ENCODE peak calls at places on chromosomes 4 and X, in six cellular contexts. Y is A549; F is CD8-positive, alpha-beta T cell; D is neuronal stem cell; A is lower lobe of right lung; J is cardiac muscle cell. V is an unnamed sample. For H3K9me3, the result is how much of the 10 kb centered on the place peaks cover.

GRCh38 chr4:89023140-89023539 is 33.8 kb downstream of the FAM13A start:
- DNase-seq in D (no peak), F (no peak), Y (no peak), A (no peak), J (no peak), V (no peak)

GRCh38 chr4:75513529-75514130 is 573 bp downstream of the RCHY1 start:
- DNase-seq in J (peak), D (no peak), F (no peak), A (no peak), Y (no peak), V (no peak)

GRCh38 chrX:129037389-129037788 is 485.9 kb downstream of the SMARCA1 start:
- DNase-seq in D (no peak), A (no peak), J (no peak), F (no peak), Y (no peak), V (no peak)

GRCh38 chr4:52911684-52912294 is 49.7 kb downstream of the RASL11B start:
- DNase-seq in F (peak), J (peak), A (peak), D (peak), Y (peak), V (peak)

GRCh38 chr4:56902703-56903102 is 5.0 kb upstream of the REST start:
- DNase-seq in A (no peak), D (no peak), J (no peak), F (no peak), Y (no peak), V (no peak)

GRCh38 chrX:36867143-36867542 is 141.0 kb upstream of the FAM47C start:
- DNase-seq in J (peak), F (no peak), A (no peak), D (peak), Y (peak), V (no peak)

GRCh38 chr4:48944252-48944651 is 37.7 kb upstream of the OCIAD2 start:
- DNase-seq in Y (peak), F (no peak), A (no peak), D (no peak), J (peak), V (peak)

GRCh38 chr4:55055529-55055928 is 69.9 kb downstream of the KDR start:
- DNase-seq in Y (no peak), F (no peak), D (no peak), A (no peak), J (no peak), V (no peak)

GRCh38 chr4:24249972-24250371 is 334.4 kb downstream of the DHX15 start:
- DNase-seq in J (no peak), A (no peak), D (no peak), Y (no peak), F (no peak), V (no peak)

GRCh38 chrX:28851871-28852270 is 264.6 kb downstream of the IL1RAPL1 start:
- DNase-seq in F (no peak), Y (no peak), D (no peak), J (no peak), A (no peak), V (no peak)

GRCh38 chr4:42558156-42558555 is 98.7 kb downstream of the ATP8A1 start:
- DNase-seq in D (no peak), J (no peak), A (no peak), Y (no peak), F (no peak), V (no peak)

GRCh38 chrX:40151211-40152172 is 53.7 kb upstream of the BCOR start:
- DNase-seq in F (no peak), A (peak), J (no peak), Y (no peak), D (no peak), V (no peak)

GRCh38 chrX:132043977-132044376 is 20.9 kb downstream of the STK26 start:
- DNase-seq in J (no peak), A (no peak), Y (no peak), F (no peak), D (no peak), V (no peak)

GRCh38 chr4:100838286-100838685 is 320.5 kb upstream of the EMCN start:
- DNase-seq in J (no peak), Y (no peak), F (no peak), A (no peak), D (no peak), V (no peak)

GRCh38 chr4:88211473-88212252 is 53.2 kb upstream of the ABCG2 start:
- DNase-seq in D (peak), J (peak), F (no peak), A (no peak), Y (no peak), V (no peak)

GRCh38 chrX:51494409-51494808 is 2.0 kb downstream of the NUDT11 start:
- DNase-seq in A (no peak), J (peak), F (no peak), Y (no peak), D (no peak), V (peak)

GRCh38 chr4:168868044-168868855 is 141.8 kb downstream of the CBR4 start:
- DNase-seq in A (no peak), J (peak), Y (no peak), D (no peak), F (no peak), V (no peak)

GRCh38 chrX:149937881-149938426 is 337 bp downstream of the EOLA2 start:
- DNase-seq in Y (no peak), J (no peak), F (no peak), D (no peak), A (peak), V (peak)

GRCh38 chr4:22427676-22428075 is 88.2 kb downstream of the ADGRA3 start:
- DNase-seq in A (no peak), D (no peak), Y (no peak), F (no peak), J (no peak), V (no peak)

GRCh38 chr4:152352645-152353116 is 183.2 kb downstream of the FBXW7 start:
- DNase-seq in F (no peak), Y (peak), A (no peak), J (peak), D (peak), V (peak)

GRCh38 chr4:95263960-95264359 is 284.8 kb downstream of the UNC5C start:
- DNase-seq in A (no peak), J (no peak), D (no peak), F (no peak), Y (no peak), V (no peak)

GRCh38 chr4:151462554-151462953 is 53.6 kb downstream of the FHIP1A start:
- DNase-seq in J (no peak), F (no peak), Y (no peak), A (no peak), D (no peak), V (no peak)

GRCh38 chrX:53939127-53939526 is 105.1 kb downstream of the PHF8 start:
- DNase-seq in J (peak), F (no peak), A (no peak), D (no peak), Y (no peak), V (no peak)

GRCh38 chr4:119626420-119626819 is 2.2 kb downstream of the PDE5A start:
- DNase-seq in D (no peak), F (no peak), A (no peak), J (no peak), Y (no peak), V (no peak)

GRCh38 chr4:101191302-101192098 is 155.8 kb downstream of the PPP3CA start:
- DNase-seq in Y (no peak), J (peak), F (no peak), A (peak), D (no peak), V (no peak)

GRCh38 chr4:7168106-7168505 is 24.2 kb upstream of the SORCS2 start:
- DNase-seq in F (no peak), A (no peak), J (no peak), Y (no peak), D (no peak), V (no peak)

DNA sequence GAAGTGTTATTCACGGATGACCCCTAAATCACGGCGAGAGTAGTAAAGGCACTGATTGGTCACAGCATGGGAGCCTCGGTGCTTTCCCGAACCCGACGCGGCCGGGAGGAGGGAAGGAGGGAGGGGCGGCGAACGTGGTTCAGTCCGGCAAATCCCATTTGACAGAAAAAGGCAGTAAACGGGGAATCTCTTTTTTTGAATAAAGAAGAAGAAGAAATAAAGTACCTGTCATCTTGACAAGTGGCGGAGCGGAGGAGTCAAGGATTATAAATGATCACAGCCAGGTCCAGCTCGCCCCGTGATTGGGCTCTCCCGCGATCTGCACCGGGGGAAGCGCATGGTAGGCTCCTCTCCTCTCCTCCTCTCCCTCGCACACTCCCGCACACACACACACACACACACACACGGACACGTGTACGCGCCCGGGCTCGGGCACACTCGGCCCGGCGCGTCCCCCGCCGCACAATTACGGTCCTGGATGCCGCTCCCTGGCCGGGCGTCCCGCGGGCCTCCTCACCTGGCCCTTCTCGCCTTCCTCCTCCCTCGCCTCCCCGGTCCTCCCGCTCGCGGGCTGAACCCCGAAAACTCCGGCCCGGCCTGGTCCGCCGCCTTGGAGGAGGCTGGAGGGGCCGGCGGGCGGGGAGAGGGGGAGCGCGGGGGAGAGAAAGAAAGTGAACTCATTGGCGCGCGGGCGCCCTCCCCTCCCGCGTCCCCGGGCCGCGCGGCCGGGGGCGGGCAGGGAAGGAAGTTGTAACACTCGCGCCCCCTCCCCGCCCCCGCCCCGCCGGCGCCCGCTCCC is 99.2 kb upstream of the TENM3 start:
- DNase-seq in D (peak), F (no peak), A (no peak), Y (peak), J (peak), V (peak)
- H3K27ac ChIP-seq in D (peak), F (no peak), A (no peak), Y (peak), J (no peak), V (peak)

DNA sequence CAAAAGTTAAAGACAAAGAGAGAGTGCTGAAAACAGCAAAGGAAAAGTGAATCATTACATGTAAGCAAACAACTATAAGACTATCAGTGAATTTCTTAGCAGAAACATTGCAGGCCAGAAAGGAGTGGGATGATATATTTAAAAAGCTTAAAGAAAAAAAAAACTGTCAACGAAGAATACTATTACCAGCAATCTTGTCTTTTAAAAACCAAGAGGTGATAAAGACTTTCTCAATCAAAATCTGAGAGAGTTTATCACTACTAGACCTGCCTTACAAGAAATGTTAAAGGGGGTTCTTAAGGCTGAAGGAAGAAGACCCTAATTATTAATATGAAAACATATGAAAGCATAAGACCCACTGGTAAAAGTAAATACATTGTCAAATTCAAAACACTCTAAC is 132.5 kb upstream of the ZCCHC13 start:
- DNase-seq in A (no peak), F (no peak), J (no peak), Y (no peak), D (no peak), V (no peak)
- H3K9me3 ChIP-seq in A (under half), F (under half), J (under half), Y (under half), D (under half), V (under half)

GRCh38 chr4:107901213-107901934 is 30.0 kb upstream of the CYP2U1 start:
- DNase-seq in Y (no peak), F (no peak), A (no peak), D (no peak), J (no peak), V (no peak)
- H3K27ac ChIP-seq in Y (no peak), F (no peak), A (no peak), D (no peak), J (no peak), V (no peak)

DNA sequence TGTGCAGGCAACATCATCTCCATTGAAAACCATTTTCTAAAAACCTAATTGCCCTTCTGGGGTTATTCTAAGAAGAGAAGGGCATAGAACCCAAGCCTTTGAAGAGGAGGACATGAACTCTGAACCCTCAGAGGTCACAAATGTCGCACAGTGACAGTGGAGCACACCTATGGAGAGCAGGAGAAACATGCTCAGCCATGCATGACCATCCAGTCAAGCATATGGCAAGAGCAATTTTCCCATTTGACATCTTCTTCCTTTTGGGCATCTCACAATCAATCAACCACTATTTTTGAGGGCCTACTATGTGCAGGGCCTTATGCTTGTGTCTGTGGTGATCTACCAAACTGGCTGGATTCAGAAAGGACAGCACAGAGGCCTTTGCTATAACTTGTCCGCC is 30.1 kb upstream of the AFF2 start:
- DNase-seq in D (no peak), A (no peak), J (no peak), Y (no peak), F (no peak), V (no peak)
- H3K9me3 ChIP-seq in D (under half), A (under half), J (under half), Y (under half), F (under half), V (under half)

GRCh38 chr4:126265880-126266279 is 951.1 kb downstream of the FAT4 start:
- DNase-seq in Y (no peak), D (no peak), J (no peak), F (no peak), A (no peak), V (no peak)

GRCh38 chr4:126264839-126265238 is 950.1 kb downstream of the FAT4 start:
- DNase-seq in J (peak), A (no peak), D (no peak), Y (no peak), F (no peak), V (no peak)

GRCh38 chr4:126268106-126268505 is 953.4 kb downstream of the FAT4 start:
- DNase-seq in Y (no peak), J (peak), D (no peak), F (no peak), A (no peak), V (no peak)

GRCh38 chr4:126269106-126269505 is 954.4 kb downstream of the FAT4 start:
- DNase-seq in F (no peak), A (no peak), Y (no peak), D (no peak), J (peak), V (no peak)

GRCh38 chr4:126267689-126268088 is 952.9 kb downstream of the FAT4 start:
- DNase-seq in J (peak), Y (no peak), F (no peak), D (no peak), A (no peak), V (no peak)
- H3K27ac ChIP-seq in J (no peak), Y (no peak), F (no peak), D (no peak), A (no peak), V (no peak)

GRCh38 chrX:68795741-68796140 is 33.1 kb upstream of the EFNB1 start:
- DNase-seq in A (no peak), F (no peak), D (no peak), J (no peak), Y (no peak), V (no peak)
- H3K9me3 ChIP-seq in A (under half), F (under half), D (under half), J (under half), Y (under half), V (under half)

GRCh38 chr4:77782102-77782835 is 36.9 kb downstream of the CNOT6L start:
- DNase-seq in J (no peak), Y (no peak), D (no peak), F (no peak), A (no peak), V (no peak)

GRCh38 chr4:77787969-77788368 is 31.2 kb downstream of the CNOT6L start:
- DNase-seq in F (no peak), J (no peak), Y (no peak), A (no peak), D (no peak), V (no peak)

GRCh38 chr4:77788990-77789389 is 30.2 kb downstream of the CNOT6L start:
- DNase-seq in Y (no peak), A (no peak), J (no peak), D (no peak), F (no peak), V (no peak)

GRCh38 chr4:77783881-77784280 is 35.3 kb downstream of the CNOT6L start:
- DNase-seq in F (no peak), Y (no peak), J (no peak), A (no peak), D (no peak), V (no peak)

GRCh38 chr4:77785669-77786068 is 33.5 kb downstream of the CNOT6L start:
- DNase-seq in F (no peak), A (no peak), J (no peak), D (no peak), Y (no peak), V (no peak)
- H3K27ac ChIP-seq in F (no peak), A (no peak), J (no peak), D (no peak), Y (no peak), V (no peak)